ENCODE peak calls at places on chromosomes 4 and X, in nine cellular contexts. One of them, this sample, is unnamed.

GRCh38 chr4:98677799-98678198 is 19.4 kb upstream of the TSPAN5 start:
- DNase-seq in epithelial cell of esophagus: no peak
- DNase-seq in activated CD4-positive, alpha-beta T cell treated with anti-CD3 and anti-CD28 coated beads, Interleukin-2, amount 10 ng/mL, durations not matched to agents 7 days and 5 days: no peak
- DNase-seq in amniotic stem cell: no peak
- DNase-seq in GM04504: no peak
- DNase-seq in NCI-H2081: no peak
- DNase-seq in GM20000: no peak
- DNase-seq in HFF-Myc: no peak
- DNase-seq in activated naive CD8-positive, alpha-beta T cell treated with anti-CD3 and anti-CD28 coated beads for 36 hours: no peak
- DNase-seq in this sample: no peak

GRCh38 chr4:138889216-138889615 is 126.4 kb upstream of the NOCT start:
- DNase-seq in epithelial cell of esophagus: no peak
- DNase-seq in activated CD4-positive, alpha-beta T cell treated with anti-CD3 and anti-CD28 coated beads, Interleukin-2, amount 10 ng/mL, durations not matched to agents 7 days and 5 days: no peak
- DNase-seq in amniotic stem cell: no peak
- DNase-seq in GM04504: no peak
- DNase-seq in NCI-H2081: no peak
- DNase-seq in GM20000: no peak
- DNase-seq in HFF-Myc: no peak
- DNase-seq in activated naive CD8-positive, alpha-beta T cell treated with anti-CD3 and anti-CD28 coated beads for 36 hours: no peak
- DNase-seq in this sample: no peak

GRCh38 chr4:11133868-11134267 is 294.8 kb downstream of the HS3ST1 start:
- DNase-seq in epithelial cell of esophagus: no peak
- DNase-seq in activated CD4-positive, alpha-beta T cell treated with anti-CD3 and anti-CD28 coated beads, Interleukin-2, amount 10 ng/mL, durations not matched to agents 7 days and 5 days: no peak
- DNase-seq in amniotic stem cell: no peak
- DNase-seq in GM04504: no peak
- DNase-seq in NCI-H2081: no peak
- DNase-seq in GM20000: no peak
- DNase-seq in HFF-Myc: no peak
- DNase-seq in activated naive CD8-positive, alpha-beta T cell treated with anti-CD3 and anti-CD28 coated beads for 36 hours: no peak
- DNase-seq in this sample: no peak

GRCh38 chrX:19183777-19184485 is 61.7 kb upstream of the ADGRG2 start:
- DNase-seq in epithelial cell of esophagus: no peak
- DNase-seq in activated CD4-positive, alpha-beta T cell treated with anti-CD3 and anti-CD28 coated beads, Interleukin-2, amount 10 ng/mL, durations not matched to agents 7 days and 5 days: no peak
- DNase-seq in amniotic stem cell: no peak
- DNase-seq in GM04504: no peak
- DNase-seq in NCI-H2081: no peak
- DNase-seq in GM20000: no peak
- DNase-seq in HFF-Myc: no peak
- DNase-seq in activated naive CD8-positive, alpha-beta T cell treated with anti-CD3 and anti-CD28 coated beads for 36 hours: no peak
- DNase-seq in this sample: no peak

GRCh38 chrX:141320801-141321200 is 78.5 kb upstream of the SPANXC start:
- DNase-seq in epithelial cell of esophagus: peak
- DNase-seq in activated CD4-positive, alpha-beta T cell treated with anti-CD3 and anti-CD28 coated beads, Interleukin-2, amount 10 ng/mL, durations not matched to agents 7 days and 5 days: no peak
- DNase-seq in amniotic stem cell: no peak
- DNase-seq in GM04504: no peak
- DNase-seq in NCI-H2081: no peak
- DNase-seq in GM20000: no peak
- DNase-seq in HFF-Myc: no peak
- DNase-seq in activated naive CD8-positive, alpha-beta T cell treated with anti-CD3 and anti-CD28 coated beads for 36 hours: no peak
- DNase-seq in this sample: peak

GRCh38 chr4:23686169-23686903 is 203.5 kb downstream of the PPARGC1A start:
- DNase-seq in epithelial cell of esophagus: no peak
- DNase-seq in activated CD4-positive, alpha-beta T cell treated with anti-CD3 and anti-CD28 coated beads, Interleukin-2, amount 10 ng/mL, durations not matched to agents 7 days and 5 days: no peak
- DNase-seq in amniotic stem cell: no peak
- DNase-seq in GM04504: no peak
- DNase-seq in NCI-H2081: no peak
- DNase-seq in GM20000: no peak
- DNase-seq in HFF-Myc: no peak
- DNase-seq in activated naive CD8-positive, alpha-beta T cell treated with anti-CD3 and anti-CD28 coated beads for 36 hours: no peak
- DNase-seq in this sample: no peak

GRCh38 chr4:128690009-128690408 is 119.5 kb upstream of the JADE1 start:
- DNase-seq in epithelial cell of esophagus: no peak
- DNase-seq in activated CD4-positive, alpha-beta T cell treated with anti-CD3 and anti-CD28 coated beads, Interleukin-2, amount 10 ng/mL, durations not matched to agents 7 days and 5 days: no peak
- DNase-seq in amniotic stem cell: no peak
- DNase-seq in GM04504: no peak
- DNase-seq in NCI-H2081: no peak
- DNase-seq in GM20000: no peak
- DNase-seq in HFF-Myc: no peak
- DNase-seq in activated naive CD8-positive, alpha-beta T cell treated with anti-CD3 and anti-CD28 coated beads for 36 hours: no peak
- DNase-seq in this sample: no peak

GRCh38 chrX:38891641-38892413 is 90.6 kb downstream of the MID1IP1 start:
- DNase-seq in epithelial cell of esophagus: peak
- DNase-seq in activated CD4-positive, alpha-beta T cell treated with anti-CD3 and anti-CD28 coated beads, Interleukin-2, amount 10 ng/mL, durations not matched to agents 7 days and 5 days: peak
- DNase-seq in amniotic stem cell: no peak
- DNase-seq in GM04504: no peak
- DNase-seq in NCI-H2081: no peak
- DNase-seq in GM20000: peak
- DNase-seq in HFF-Myc: peak
- DNase-seq in activated naive CD8-positive, alpha-beta T cell treated with anti-CD3 and anti-CD28 coated beads for 36 hours: peak
- DNase-seq in this sample: peak